ENCODE peak calls at places on chromosome 20, in nine cellular contexts. One of them, this sample, is unnamed.

GRCh38 chr20:37929366-37930014 is 26.6 kb downstream of the VSTM2L start:
- DNase-seq in iris pigment epithelial cell: no peak
- DNase-seq in activated T-cell treated with anti-CD3 and anti-CD28 coated beads, Interleukin-2, amount 50 U/mL, for 1 hour: no peak
- DNase-seq in Kasumi-1: no peak
- DNase-seq in astrocyte of the spinal cord: no peak
- DNase-seq in activated CD4-positive, CD25-positive, alpha-beta regulatory T cell: no peak
- DNase-seq in activated B cell treated with CpG ODN at 0.5 μM for 24 hours: no peak
- DNase-seq in left ventricle myocardium inferior: no peak
- DNase-seq in substantia nigra: no peak
- DNase-seq in this sample: no peak

GRCh38 chr20:33843854-33844253 is 32.7 kb downstream of the CHMP4B start:
- DNase-seq in activated B cell treated with CpG ODN at 0.5 μM for 24 hours: peak
- DNase-seq in activated CD4-positive, CD25-positive, alpha-beta regulatory T cell: no peak
- DNase-seq in Kasumi-1: no peak
- DNase-seq in iris pigment epithelial cell: peak
- DNase-seq in activated T-cell treated with anti-CD3 and anti-CD28 coated beads, Interleukin-2, amount 50 U/mL, for 1 hour: no peak
- DNase-seq in substantia nigra: no peak
- DNase-seq in left ventricle myocardium inferior: no peak
- DNase-seq in astrocyte of the spinal cord: no peak
- DNase-seq in this sample: no peak

GRCh38 chr20:4697189-4697873 is 24.4 kb upstream of the PRND start:
- DNase-seq in left ventricle myocardium inferior: no peak
- DNase-seq in iris pigment epithelial cell: no peak
- DNase-seq in astrocyte of the spinal cord: peak
- DNase-seq in activated CD4-positive, CD25-positive, alpha-beta regulatory T cell: no peak
- DNase-seq in activated B cell treated with CpG ODN at 0.5 μM for 24 hours: no peak
- DNase-seq in activated T-cell treated with anti-CD3 and anti-CD28 coated beads, Interleukin-2, amount 50 U/mL, for 1 hour: no peak
- DNase-seq in substantia nigra: no peak
- DNase-seq in Kasumi-1: no peak
- DNase-seq in this sample: no peak

GRCh38 chr20:49276895-49277785 is 717 bp downstream of the ZNFX1 start:
- DNase-seq in activated CD4-positive, CD25-positive, alpha-beta regulatory T cell: peak
- DNase-seq in astrocyte of the spinal cord: no peak
- DNase-seq in Kasumi-1: peak
- DNase-seq in substantia nigra: no peak
- DNase-seq in activated B cell treated with CpG ODN at 0.5 μM for 24 hours: peak
- DNase-seq in iris pigment epithelial cell: no peak
- DNase-seq in left ventricle myocardium inferior: peak
- DNase-seq in activated T-cell treated with anti-CD3 and anti-CD28 coated beads, Interleukin-2, amount 50 U/mL, for 1 hour: peak
- DNase-seq in this sample: peak

GRCh38 chr20:1293641-1294379 is 27.7 kb downstream of the SNPH start:
- DNase-seq in activated B cell treated with CpG ODN at 0.5 μM for 24 hours: no peak
- DNase-seq in left ventricle myocardium inferior: no peak
- DNase-seq in Kasumi-1: no peak
- DNase-seq in substantia nigra: no peak
- DNase-seq in activated T-cell treated with anti-CD3 and anti-CD28 coated beads, Interleukin-2, amount 50 U/mL, for 1 hour: no peak
- DNase-seq in iris pigment epithelial cell: no peak
- DNase-seq in astrocyte of the spinal cord: no peak
- DNase-seq in activated CD4-positive, CD25-positive, alpha-beta regulatory T cell: no peak
- DNase-seq in this sample: no peak

GRCh38 chr20:48180039-48180438 is 394.8 kb upstream of the SULF2 start:
- DNase-seq in iris pigment epithelial cell: peak
- DNase-seq in astrocyte of the spinal cord: peak
- DNase-seq in activated T-cell treated with anti-CD3 and anti-CD28 coated beads, Interleukin-2, amount 50 U/mL, for 1 hour: no peak
- DNase-seq in Kasumi-1: no peak
- DNase-seq in substantia nigra: no peak
- DNase-seq in left ventricle myocardium inferior: no peak
- DNase-seq in activated B cell treated with CpG ODN at 0.5 μM for 24 hours: no peak
- DNase-seq in activated CD4-positive, CD25-positive, alpha-beta regulatory T cell: no peak
- DNase-seq in this sample: no peak

GRCh38 chr20:25220021-25220730 is 24.7 kb downstream of the ENTPD6 start:
- DNase-seq in Kasumi-1: no peak
- DNase-seq in activated B cell treated with CpG ODN at 0.5 μM for 24 hours: no peak
- DNase-seq in iris pigment epithelial cell: peak
- DNase-seq in activated T-cell treated with anti-CD3 and anti-CD28 coated beads, Interleukin-2, amount 50 U/mL, for 1 hour: no peak
- DNase-seq in substantia nigra: no peak
- DNase-seq in activated CD4-positive, CD25-positive, alpha-beta regulatory T cell: no peak
- DNase-seq in left ventricle myocardium inferior: no peak
- DNase-seq in astrocyte of the spinal cord: peak
- DNase-seq in this sample: peak

GRCh38 chr20:38673731-38674177 is 50.5 kb upstream of the SLC32A1 start:
- DNase-seq in left ventricle myocardium inferior: no peak
- DNase-seq in Kasumi-1: no peak
- DNase-seq in activated CD4-positive, CD25-positive, alpha-beta regulatory T cell: no peak
- DNase-seq in iris pigment epithelial cell: peak
- DNase-seq in astrocyte of the spinal cord: no peak
- DNase-seq in substantia nigra: no peak
- DNase-seq in activated B cell treated with CpG ODN at 0.5 μM for 24 hours: peak
- DNase-seq in activated T-cell treated with anti-CD3 and anti-CD28 coated beads, Interleukin-2, amount 50 U/mL, for 1 hour: no peak
- DNase-seq in this sample: no peak

GRCh38 chr20:50215101-50215500 is 24.5 kb downstream of the CEBPB start:
- DNase-seq in activated T-cell treated with anti-CD3 and anti-CD28 coated beads, Interleukin-2, amount 50 U/mL, for 1 hour: no peak
- DNase-seq in Kasumi-1: peak
- DNase-seq in activated CD4-positive, CD25-positive, alpha-beta regulatory T cell: no peak
- DNase-seq in substantia nigra: no peak
- DNase-seq in astrocyte of the spinal cord: peak
- DNase-seq in iris pigment epithelial cell: peak
- DNase-seq in left ventricle myocardium inferior: no peak
- DNase-seq in activated B cell treated with CpG ODN at 0.5 μM for 24 hours: no peak
- DNase-seq in this sample: no peak

GRCh38 chr20:62127799-62128198 is 5.5 kb downstream of the LSM14B start:
- DNase-seq in iris pigment epithelial cell: no peak
- DNase-seq in activated T-cell treated with anti-CD3 and anti-CD28 coated beads, Interleukin-2, amount 50 U/mL, for 1 hour: no peak
- DNase-seq in activated B cell treated with CpG ODN at 0.5 μM for 24 hours: no peak
- DNase-seq in astrocyte of the spinal cord: no peak
- DNase-seq in left ventricle myocardium inferior: no peak
- DNase-seq in substantia nigra: no peak
- DNase-seq in activated CD4-positive, CD25-positive, alpha-beta regulatory T cell: no peak
- DNase-seq in Kasumi-1: no peak
- DNase-seq in this sample: no peak

GRCh38 chr20:44643596-44644383 is 7.7 kb downstream of the ADA start:
- DNase-seq in activated CD4-positive, CD25-positive, alpha-beta regulatory T cell: peak
- DNase-seq in substantia nigra: no peak
- DNase-seq in iris pigment epithelial cell: peak
- DNase-seq in activated T-cell treated with anti-CD3 and anti-CD28 coated beads, Interleukin-2, amount 50 U/mL, for 1 hour: peak
- DNase-seq in activated B cell treated with CpG ODN at 0.5 μM for 24 hours: no peak
- DNase-seq in astrocyte of the spinal cord: peak
- DNase-seq in left ventricle myocardium inferior: peak
- DNase-seq in Kasumi-1: peak
- DNase-seq in this sample: no peak

GRCh38 chr20:23085415-23086055 is 589 bp downstream of the CD93 start:
- DNase-seq in left ventricle myocardium inferior: no peak
- DNase-seq in activated T-cell treated with anti-CD3 and anti-CD28 coated beads, Interleukin-2, amount 50 U/mL, for 1 hour: no peak
- DNase-seq in activated B cell treated with CpG ODN at 0.5 μM for 24 hours: no peak
- DNase-seq in Kasumi-1: peak
- DNase-seq in iris pigment epithelial cell: no peak
- DNase-seq in astrocyte of the spinal cord: no peak
- DNase-seq in substantia nigra: no peak
- DNase-seq in activated CD4-positive, CD25-positive, alpha-beta regulatory T cell: no peak
- DNase-seq in this sample: no peak

GRCh38 chr20:46699651-46700359 is 9.6 kb upstream of the SLC2A10 start:
- DNase-seq in left ventricle myocardium inferior: no peak
- DNase-seq in substantia nigra: no peak
- DNase-seq in activated B cell treated with CpG ODN at 0.5 μM for 24 hours: no peak
- DNase-seq in activated CD4-positive, CD25-positive, alpha-beta regulatory T cell: no peak
- DNase-seq in activated T-cell treated with anti-CD3 and anti-CD28 coated beads, Interleukin-2, amount 50 U/mL, for 1 hour: no peak
- DNase-seq in Kasumi-1: peak
- DNase-seq in astrocyte of the spinal cord: no peak
- DNase-seq in iris pigment epithelial cell: peak
- DNase-seq in this sample: no peak

GRCh38 chr20:8700756-8701155 is 368.1 kb upstream of the PLCB4 start:
- DNase-seq in Kasumi-1: no peak
- DNase-seq in astrocyte of the spinal cord: no peak
- DNase-seq in substantia nigra: no peak
- DNase-seq in activated CD4-positive, CD25-positive, alpha-beta regulatory T cell: no peak
- DNase-seq in iris pigment epithelial cell: no peak
- DNase-seq in left ventricle myocardium inferior: no peak
- DNase-seq in activated B cell treated with CpG ODN at 0.5 μM for 24 hours: no peak
- DNase-seq in activated T-cell treated with anti-CD3 and anti-CD28 coated beads, Interleukin-2, amount 50 U/mL, for 1 hour: no peak
- DNase-seq in this sample: no peak

GRCh38 chr20:36214684-36215256 is 21.5 kb upstream of the AAR2 start:
- DNase-seq in Kasumi-1: peak
- DNase-seq in substantia nigra: no peak
- DNase-seq in activated B cell treated with CpG ODN at 0.5 μM for 24 hours: no peak
- DNase-seq in left ventricle myocardium inferior: no peak
- DNase-seq in activated T-cell treated with anti-CD3 and anti-CD28 coated beads, Interleukin-2, amount 50 U/mL, for 1 hour: no peak
- DNase-seq in iris pigment epithelial cell: peak
- DNase-seq in activated CD4-positive, CD25-positive, alpha-beta regulatory T cell: no peak
- DNase-seq in astrocyte of the spinal cord: peak
- DNase-seq in this sample: peak

GRCh38 chr20:62628691-62629090 is 13.6 kb upstream of the SLCO4A1 start:
- DNase-seq in activated T-cell treated with anti-CD3 and anti-CD28 coated beads, Interleukin-2, amount 50 U/mL, for 1 hour: no peak
- DNase-seq in left ventricle myocardium inferior: no peak
- DNase-seq in astrocyte of the spinal cord: no peak
- DNase-seq in activated B cell treated with CpG ODN at 0.5 μM for 24 hours: no peak
- DNase-seq in iris pigment epithelial cell: peak
- DNase-seq in activated CD4-positive, CD25-positive, alpha-beta regulatory T cell: no peak
- DNase-seq in substantia nigra: no peak
- DNase-seq in Kasumi-1: no peak
- DNase-seq in this sample: no peak

GRCh38 chr20:58981564-58982364 is 708 bp downstream of the NELFCD start:
- DNase-seq in iris pigment epithelial cell: no peak
- DNase-seq in activated CD4-positive, CD25-positive, alpha-beta regulatory T cell: no peak
- DNase-seq in Kasumi-1: peak
- DNase-seq in activated B cell treated with CpG ODN at 0.5 μM for 24 hours: no peak
- DNase-seq in astrocyte of the spinal cord: peak
- DNase-seq in left ventricle myocardium inferior: no peak
- DNase-seq in activated T-cell treated with anti-CD3 and anti-CD28 coated beads, Interleukin-2, amount 50 U/mL, for 1 hour: peak
- DNase-seq in substantia nigra: peak
- DNase-seq in this sample: no peak

GRCh38 chr20:53706511-53707031 is 112.9 kb upstream of the ZNF217 start:
- DNase-seq in substantia nigra: no peak
- DNase-seq in activated T-cell treated with anti-CD3 and anti-CD28 coated beads, Interleukin-2, amount 50 U/mL, for 1 hour: no peak
- DNase-seq in activated CD4-positive, CD25-positive, alpha-beta regulatory T cell: no peak
- DNase-seq in iris pigment epithelial cell: peak
- DNase-seq in left ventricle myocardium inferior: no peak
- DNase-seq in astrocyte of the spinal cord: peak
- DNase-seq in Kasumi-1: peak
- DNase-seq in activated B cell treated with CpG ODN at 0.5 μM for 24 hours: no peak
- DNase-seq in this sample: no peak

GRCh38 chr20:39795401-39796272 is 833.5 kb downstream of the DHX35 start:
- DNase-seq in activated B cell treated with CpG ODN at 0.5 μM for 24 hours: no peak
- DNase-seq in Kasumi-1: no peak
- DNase-seq in substantia nigra: no peak
- DNase-seq in activated T-cell treated with anti-CD3 and anti-CD28 coated beads, Interleukin-2, amount 50 U/mL, for 1 hour: no peak
- DNase-seq in left ventricle myocardium inferior: no peak
- DNase-seq in activated CD4-positive, CD25-positive, alpha-beta regulatory T cell: no peak
- DNase-seq in iris pigment epithelial cell: no peak
- DNase-seq in astrocyte of the spinal cord: peak
- DNase-seq in this sample: no peak

GRCh38 chr20:48175261-48175660 is 390.0 kb upstream of the SULF2 start:
- DNase-seq in activated T-cell treated with anti-CD3 and anti-CD28 coated beads, Interleukin-2, amount 50 U/mL, for 1 hour: no peak
- DNase-seq in Kasumi-1: no peak
- DNase-seq in iris pigment epithelial cell: no peak
- DNase-seq in activated CD4-positive, CD25-positive, alpha-beta regulatory T cell: no peak
- DNase-seq in astrocyte of the spinal cord: no peak
- DNase-seq in activated B cell treated with CpG ODN at 0.5 μM for 24 hours: no peak
- DNase-seq in substantia nigra: no peak
- DNase-seq in left ventricle myocardium inferior: no peak
- DNase-seq in this sample: no peak

GRCh38 chr20:57996936-57997629 is 231.4 kb downstream of the ANKRD60 start:
- DNase-seq in iris pigment epithelial cell: peak
- DNase-seq in substantia nigra: no peak
- DNase-seq in activated T-cell treated with anti-CD3 and anti-CD28 coated beads, Interleukin-2, amount 50 U/mL, for 1 hour: no peak
- DNase-seq in activated B cell treated with CpG ODN at 0.5 μM for 24 hours: no peak
- DNase-seq in astrocyte of the spinal cord: peak
- DNase-seq in activated CD4-positive, CD25-positive, alpha-beta regulatory T cell: no peak
- DNase-seq in Kasumi-1: no peak
- DNase-seq in left ventricle myocardium inferior: no peak
- DNase-seq in this sample: no peak

GRCh38 chr20:11976966-11977365 is 59.3 kb downstream of the BTBD3 start:
- DNase-seq in activated T-cell treated with anti-CD3 and anti-CD28 coated beads, Interleukin-2, amount 50 U/mL, for 1 hour: no peak
- DNase-seq in left ventricle myocardium inferior: no peak
- DNase-seq in astrocyte of the spinal cord: no peak
- DNase-seq in iris pigment epithelial cell: peak
- DNase-seq in Kasumi-1: no peak
- DNase-seq in activated B cell treated with CpG ODN at 0.5 μM for 24 hours: no peak
- DNase-seq in substantia nigra: no peak
- DNase-seq in activated CD4-positive, CD25-positive, alpha-beta regulatory T cell: no peak
- DNase-seq in this sample: no peak

GRCh38 chr20:42530855-42531674 is 658.6 kb downstream of the PTPRT start:
- DNase-seq in Kasumi-1: peak
- DNase-seq in astrocyte of the spinal cord: no peak
- DNase-seq in iris pigment epithelial cell: peak
- DNase-seq in activated T-cell treated with anti-CD3 and anti-CD28 coated beads, Interleukin-2, amount 50 U/mL, for 1 hour: no peak
- DNase-seq in left ventricle myocardium inferior: no peak
- DNase-seq in activated CD4-positive, CD25-positive, alpha-beta regulatory T cell: no peak
- DNase-seq in substantia nigra: peak
- DNase-seq in activated B cell treated with CpG ODN at 0.5 μM for 24 hours: no peak
- DNase-seq in this sample: peak

GRCh38 chr20:41228858-41229257 is 88.7 kb downstream of the ZHX3 start:
- DNase-seq in Kasumi-1: no peak
- DNase-seq in activated T-cell treated with anti-CD3 and anti-CD28 coated beads, Interleukin-2, amount 50 U/mL, for 1 hour: no peak
- DNase-seq in iris pigment epithelial cell: peak
- DNase-seq in activated CD4-positive, CD25-positive, alpha-beta regulatory T cell: no peak
- DNase-seq in astrocyte of the spinal cord: no peak
- DNase-seq in substantia nigra: no peak
- DNase-seq in left ventricle myocardium inferior: no peak
- DNase-seq in activated B cell treated with CpG ODN at 0.5 μM for 24 hours: no peak
- DNase-seq in this sample: no peak

GRCh38 chr20:50369225-50370035 is 140.8 kb upstream of the PTPN1 start:
- DNase-seq in left ventricle myocardium inferior: no peak
- DNase-seq in activated T-cell treated with anti-CD3 and anti-CD28 coated beads, Interleukin-2, amount 50 U/mL, for 1 hour: no peak
- DNase-seq in iris pigment epithelial cell: no peak
- DNase-seq in Kasumi-1: no peak
- DNase-seq in activated B cell treated with CpG ODN at 0.5 μM for 24 hours: no peak
- DNase-seq in substantia nigra: no peak
- DNase-seq in astrocyte of the spinal cord: no peak
- DNase-seq in activated CD4-positive, CD25-positive, alpha-beta regulatory T cell: no peak
- DNase-seq in this sample: no peak

GRCh38 chr20:49308875-49309274 is 31.0 kb upstream of the ZNFX1 start:
- DNase-seq in astrocyte of the spinal cord: no peak
- DNase-seq in iris pigment epithelial cell: peak
- DNase-seq in activated T-cell treated with anti-CD3 and anti-CD28 coated beads, Interleukin-2, amount 50 U/mL, for 1 hour: no peak
- DNase-seq in Kasumi-1: no peak
- DNase-seq in activated CD4-positive, CD25-positive, alpha-beta regulatory T cell: no peak
- DNase-seq in left ventricle myocardium inferior: no peak
- DNase-seq in activated B cell treated with CpG ODN at 0.5 μM for 24 hours: no peak
- DNase-seq in substantia nigra: no peak
- DNase-seq in this sample: no peak

GRCh38 chr20:63006611-63007471 is at the start of gene BHLHE23:
- DNase-seq in activated T-cell treated with anti-CD3 and anti-CD28 coated beads, Interleukin-2, amount 50 U/mL, for 1 hour: peak
- DNase-seq in activated B cell treated with CpG ODN at 0.5 μM for 24 hours: peak
- DNase-seq in Kasumi-1: no peak
- DNase-seq in astrocyte of the spinal cord: no peak
- DNase-seq in activated CD4-positive, CD25-positive, alpha-beta regulatory T cell: no peak
- DNase-seq in substantia nigra: no peak
- DNase-seq in iris pigment epithelial cell: no peak
- DNase-seq in left ventricle myocardium inferior: peak
- DNase-seq in this sample: no peak

GRCh38 chr20:44733341-44734069 is 12.2 kb upstream of the KCNK15 start:
- DNase-seq in Kasumi-1: peak
- DNase-seq in activated B cell treated with CpG ODN at 0.5 μM for 24 hours: peak
- DNase-seq in iris pigment epithelial cell: peak
- DNase-seq in activated CD4-positive, CD25-positive, alpha-beta regulatory T cell: no peak
- DNase-seq in astrocyte of the spinal cord: peak
- DNase-seq in activated T-cell treated with anti-CD3 and anti-CD28 coated beads, Interleukin-2, amount 50 U/mL, for 1 hour: peak
- DNase-seq in substantia nigra: peak
- DNase-seq in left ventricle myocardium inferior: peak
- DNase-seq in this sample: peak

GRCh38 chr20:15045246-15045645 is 707.8 kb upstream of the FLRT3 start:
- DNase-seq in activated B cell treated with CpG ODN at 0.5 μM for 24 hours: no peak
- DNase-seq in iris pigment epithelial cell: peak
- DNase-seq in substantia nigra: no peak
- DNase-seq in activated CD4-positive, CD25-positive, alpha-beta regulatory T cell: no peak
- DNase-seq in left ventricle myocardium inferior: peak
- DNase-seq in Kasumi-1: no peak
- DNase-seq in astrocyte of the spinal cord: no peak
- DNase-seq in activated T-cell treated with anti-CD3 and anti-CD28 coated beads, Interleukin-2, amount 50 U/mL, for 1 hour: no peak
- DNase-seq in this sample: peak

GRCh38 chr20:2671977-2672376 is 8.0 kb upstream of the IDH3B start:
- DNase-seq in Kasumi-1: peak
- DNase-seq in substantia nigra: no peak
- DNase-seq in astrocyte of the spinal cord: no peak
- DNase-seq in activated T-cell treated with anti-CD3 and anti-CD28 coated beads, Interleukin-2, amount 50 U/mL, for 1 hour: no peak
- DNase-seq in activated B cell treated with CpG ODN at 0.5 μM for 24 hours: no peak
- DNase-seq in activated CD4-positive, CD25-positive, alpha-beta regulatory T cell: no peak
- DNase-seq in iris pigment epithelial cell: no peak
- DNase-seq in left ventricle myocardium inferior: no peak
- DNase-seq in this sample: no peak

GRCh38 chr20:16263582-16263981 is 309.7 kb downstream of the KIF16B start:
- DNase-seq in activated T-cell treated with anti-CD3 and anti-CD28 coated beads, Interleukin-2, amount 50 U/mL, for 1 hour: no peak
- DNase-seq in substantia nigra: no peak
- DNase-seq in activated B cell treated with CpG ODN at 0.5 μM for 24 hours: no peak
- DNase-seq in activated CD4-positive, CD25-positive, alpha-beta regulatory T cell: no peak
- DNase-seq in astrocyte of the spinal cord: no peak
- DNase-seq in iris pigment epithelial cell: no peak
- DNase-seq in Kasumi-1: no peak
- DNase-seq in left ventricle myocardium inferior: no peak
- DNase-seq in this sample: no peak